ENCODE peak calls at places on chromosome 15, in eight cellular contexts. Q is omental fat pad, I is fibroblast of the aortic adventitia, C is WERI-Rb-1, A is sigmoid colon, W is pancreas, B is tibial nerve, H is GM12864. N is an unnamed sample.

GRCh38 chr15:83595191-83595590 is 58.7 kb upstream of the ADAMTSL3 start:
- DNase-seq in W (no peak), C (no peak), H (no peak), I (no peak), Q (no peak), B (no peak), A (no peak), N (no peak)

GRCh38 chr15:89068325-89068784 is 19.9 kb upstream of the ABHD2 start:
- DNase-seq in W (no peak), B (peak; percentile 25), C (no peak), Q (no peak), I (peak; percentile 93), A (no peak), H (peak; percentile 73), N (peak; percentile 53)

GRCh38 chr15:82714026-82714425 is 4.4 kb upstream of the AP3B2 start:
- DNase-seq in I (no peak), H (no peak), C (no peak), A (no peak), B (no peak), W (no peak), Q (no peak), N (no peak)

GRCh38 chr15:25176991-25177954 is 222.5 kb downstream of the SNRPN start:
- DNase-seq in H (no peak), A (peak; percentile 58), I (no peak), W (peak; percentile 1), Q (peak; percentile 13), C (peak; percentile 1), B (no peak), N (peak; percentile 16)

GRCh38 chr15:60859996-60860494 is 369.1 kb downstream of the RORA start:
- DNase-seq in A (no peak), W (no peak), B (no peak), I (no peak), C (no peak), Q (no peak), H (no peak), N (no peak)

GRCh38 chr15:67164811-67165652 is 89.4 kb downstream of the AAGAB start:
- DNase-seq in C (no peak), I (peak; percentile 88), Q (no peak), H (no peak), W (no peak), A (peak; percentile 63), B (no peak), N (no peak)

GRCh38 chr15:83200162-83200561 is 7.5 kb downstream of the HDGFL3 start:
- DNase-seq in B (no peak), W (no peak), C (no peak), H (no peak), A (no peak), Q (no peak), I (peak; percentile 59), N (no peak)

GRCh38 chr15:99954361-99955180 is 221.3 kb upstream of the LYSMD4 start:
- DNase-seq in C (peak; percentile 70), I (no peak), A (peak; percentile 56), H (no peak), Q (no peak), B (peak; percentile 33), W (no peak), N (peak; percentile 6)

GRCh38 chr15:74787251-74788041 is 5.6 kb downstream of the CSK start:
- DNase-seq in A (peak; percentile 83), C (peak; percentile 79), I (peak; percentile 54), B (no peak), H (peak; percentile 96), W (no peak), Q (no peak), N (peak; percentile 82)

GRCh38 chr15:67832965-67833503 is 6.8 kb downstream of the RNU6-1 start:
- DNase-seq in W (no peak), A (peak; percentile 55), Q (no peak), C (no peak), B (no peak), H (no peak), I (no peak), N (no peak)

GRCh38 chr15:78837543-78837942 is 26.3 kb upstream of the ADAMTS7 start:
- DNase-seq in H (no peak), B (no peak), C (no peak), I (no peak), A (no peak), W (no peak), Q (no peak), N (no peak)

GRCh38 chr15:65772909-65773308 is 19.2 kb downstream of the DENND4A start:
- DNase-seq in B (no peak), Q (no peak), W (no peak), H (no peak), C (no peak), A (no peak), I (no peak), N (no peak)

GRCh38 chr15:60605879-60606304 is 127.0 kb upstream of the ICE2 start:
- DNase-seq in I (peak; percentile 87), A (no peak), W (no peak), H (no peak), B (no peak), Q (no peak), C (no peak), N (no peak)

GRCh38 chr15:95741830-95742229 is 588.7 kb upstream of the NR2F2 start:
- DNase-seq in W (no peak), Q (no peak), H (no peak), A (no peak), B (no peak), C (no peak), I (no peak), N (no peak)

GRCh38 chr15:69792823-69793222 is 304.9 kb downstream of the TLE3 start:
- DNase-seq in I (no peak), C (no peak), B (no peak), H (no peak), W (no peak), Q (no peak), A (no peak), N (no peak)

GRCh38 chr15:100722551-100723322 is 120.3 kb downstream of the ASB7 start:
- DNase-seq in H (no peak), W (no peak), B (no peak), Q (no peak), C (no peak), A (no peak), I (no peak), N (no peak)

GRCh38 chr15:60576515-60576914 is 97.6 kb upstream of the ICE2 start:
- DNase-seq in H (no peak), A (no peak), C (peak; percentile 31), B (no peak), Q (no peak), I (no peak), W (no peak), N (no peak)

GRCh38 chr15:69265347-69265955 is 33.3 kb upstream of the PAQR5 start:
- DNase-seq in H (no peak), I (peak; percentile 50), A (no peak), Q (no peak), W (no peak), B (no peak), C (no peak), N (no peak)

GRCh38 chr15:90213123-90213817 is 12.1 kb downstream of the SEMA4B start:
- DNase-seq in C (peak; percentile 60), I (no peak), A (no peak), Q (no peak), B (no peak), W (peak; percentile 87), H (no peak), N (no peak)

GRCh38 chr15:22979699-22980188 is 424 bp downstream of the CYFIP1 start:
- DNase-seq in H (no peak), C (no peak), B (no peak), I (peak; percentile 49), A (peak; percentile 68), W (peak; percentile 45), Q (no peak), N (peak; percentile 66)

GRCh38 chr15:65917407-65917756 is 48.1 kb downstream of the RAB11A start:
- DNase-seq in A (no peak), H (no peak), Q (no peak), I (no peak), W (no peak), B (no peak), C (no peak), N (no peak)

GRCh38 chr15:82040862-82041261 is 5.0 kb downstream of the MEX3B start:
- DNase-seq in C (peak; percentile 50), Q (no peak), I (no peak), B (no peak), A (no peak), H (no peak), W (no peak), N (peak; percentile 8)

GRCh38 chr15:93219859-93220258 is 130.8 kb upstream of the RGMA start:
- DNase-seq in Q (no peak), W (no peak), I (no peak), B (no peak), A (no peak), C (no peak), H (no peak), N (no peak)

GRCh38 chr15:89150762-89151305 is 62.6 kb downstream of the ABHD2 start:
- DNase-seq in C (no peak), W (peak; percentile 18), H (no peak), B (no peak), Q (no peak), I (no peak), A (peak; percentile 41), N (no peak)

GRCh38 chr15:98740295-98740694 is 92.0 kb downstream of the IGF1R start:
- DNase-seq in Q (no peak), W (no peak), C (no peak), H (no peak), B (no peak), I (no peak), A (no peak), N (no peak)

GRCh38 chr15:72285402-72285801 is 13.0 kb upstream of the PARP6 start:
- DNase-seq in W (no peak), Q (no peak), A (no peak), B (no peak), C (peak; percentile 32), H (no peak), I (no peak), N (no peak)
- TF ChIP-seq CTCF in W (no peak), Q (no peak), A (no peak), B (no peak), C (peak; percentile 59), H (no peak), I (no peak), N (no peak)

GRCh38 chr15:85503151-85503797 is 122.9 kb downstream of the AKAP13 start:
- DNase-seq in C (no peak), H (no peak), W (no peak), Q (no peak), I (no peak), A (no peak), B (no peak), N (no peak)
- TF ChIP-seq CTCF in C (no peak), H (no peak), W (no peak), Q (no peak), I (no peak), A (no peak), B (no peak), N (no peak)

GRCh38 chr15:40743921-40744809 is 10.9 kb downstream of the RMDN3 start:
- DNase-seq in C (no peak), H (no peak), Q (no peak), A (peak; percentile 49), B (no peak), W (no peak), I (peak; percentile 56), N (no peak)
- TF ChIP-seq CTCF in C (no peak), H (no peak), Q (no peak), A (no peak), B (no peak), W (no peak), I (peak; percentile 14), N (no peak)

DNA sequence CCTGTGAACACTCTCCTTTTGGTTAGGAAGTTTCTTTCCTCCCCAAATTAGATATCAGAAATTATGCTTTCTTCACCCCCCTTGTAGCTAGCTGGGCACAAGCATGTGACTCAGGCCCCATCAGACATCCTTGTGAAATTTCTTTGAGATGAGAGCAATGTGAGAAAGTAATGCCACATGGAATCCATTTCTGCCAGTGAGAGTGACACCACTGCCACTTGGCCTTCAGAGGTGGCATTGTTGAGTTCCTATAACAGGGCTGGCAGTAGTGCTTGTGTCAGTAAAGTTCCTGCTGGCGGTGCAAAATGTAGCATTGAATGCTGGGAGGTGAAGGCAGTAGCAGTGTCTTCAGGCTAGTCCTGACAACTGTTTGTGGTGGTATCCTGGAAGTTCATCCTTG is 80.7 kb upstream of the ZNF280D start:
- DNase-seq in B (no peak), A (no peak), Q (no peak), H (no peak), I (no peak), W (no peak), C (no peak), N (no peak)
- TF ChIP-seq CTCF in B (no peak), A (no peak), Q (no peak), H (no peak), I (no peak), W (no peak), C (no peak), N (no peak)

N was measured in GM13977.